ENCODE peak calls at places on chromosomes 2 and 18, in four cellular contexts. G is GM12878, C is HCT116, W is SK-N-SH. A is an unnamed sample.

GRCh38 chr2:98465456-98466201 is 21.0 kb downstream of the INPP4A start:
- DNase-seq in C (no peak), W (peak), G (peak), A (no peak)

GRCh38 chr2:171522804-171523338 is 597 bp downstream of the CYBRD1 start:
- DNase-seq in C (no peak), W (no peak), G (no peak), A (no peak)

GRCh38 chr18:67290421-67290820 is 226.1 kb downstream of the DSEL start:
- DNase-seq in G (no peak), C (no peak), W (no peak), A (no peak)

GRCh38 chr2:124542932-124543640 is 518.0 kb downstream of the CNTNAP5 start:
- DNase-seq in G (no peak), C (no peak), W (no peak), A (no peak)

GRCh38 chr2:78351208-78351607 is 674.3 kb upstream of the REG3G start:
- DNase-seq in G (no peak), W (peak), C (no peak), A (no peak)

GRCh38 chr2:20650412-20650879 is 452 bp downstream of the HS1BP3 start:
- DNase-seq in C (no peak), W (peak), G (no peak), A (no peak)

GRCh38 chr18:40607741-40608140 is 1347.3 kb upstream of the PIK3C3 start:
- DNase-seq in C (no peak), W (no peak), G (no peak), A (no peak)

GRCh38 chr2:240930096-240930630 is 24.0 kb downstream of the CROCC2 start:
- DNase-seq in W (peak), G (no peak), C (no peak), A (no peak)

GRCh38 chr2:239630618-239631286 is 229.9 kb upstream of the HDAC4 start:
- DNase-seq in W (no peak), C (no peak), G (no peak), A (no peak)

GRCh38 chr2:159807183-159808037 is 9.4 kb upstream of the CD302 start:
- DNase-seq in G (no peak), W (peak), C (peak), A (peak)

GRCh38 chr18:13139885-13140450 is 78.6 kb upstream of the LDLRAD4 start:
- DNase-seq in G (no peak), C (no peak), W (no peak), A (no peak)

GRCh38 chr18:49850636-49851035 is 37.3 kb upstream of the ACAA2 start:
- DNase-seq in C (no peak), G (no peak), W (no peak), A (no peak)

GRCh38 chr18:11121426-11121825 is 27.9 kb downstream of the PIEZO2 start:
- DNase-seq in C (no peak), W (no peak), G (no peak), A (no peak)

GRCh38 chr2:161206491-161207032 is 46.3 kb downstream of the TANK start:
- DNase-seq in W (no peak), G (no peak), C (no peak), A (no peak)

GRCh38 chr2:158904126-158904525 is 64.3 kb upstream of the TANC1 start:
- DNase-seq in W (no peak), C (no peak), G (no peak), A (no peak)

GRCh38 chr2:150142561-150142960 is 344.9 kb downstream of the RND3 start:
- DNase-seq in G (no peak), W (no peak), C (no peak), A (no peak)

GRCh38 chr18:36153203-36153602 is 23.5 kb downstream of the ELP2 start:
- DNase-seq in W (no peak), G (no peak), C (no peak), A (no peak)
- TF ChIP-seq YY1 in W (no peak), G (no peak), C (no peak), A (no peak)

GRCh38 chr2:99480390-99480789 is 9.4 kb downstream of the REV1 start:
- DNase-seq in G (no peak), W (no peak), C (no peak), A (no peak)
- TF ChIP-seq YY1 in G (no peak), W (no peak), C (no peak), A (no peak)

DNA sequence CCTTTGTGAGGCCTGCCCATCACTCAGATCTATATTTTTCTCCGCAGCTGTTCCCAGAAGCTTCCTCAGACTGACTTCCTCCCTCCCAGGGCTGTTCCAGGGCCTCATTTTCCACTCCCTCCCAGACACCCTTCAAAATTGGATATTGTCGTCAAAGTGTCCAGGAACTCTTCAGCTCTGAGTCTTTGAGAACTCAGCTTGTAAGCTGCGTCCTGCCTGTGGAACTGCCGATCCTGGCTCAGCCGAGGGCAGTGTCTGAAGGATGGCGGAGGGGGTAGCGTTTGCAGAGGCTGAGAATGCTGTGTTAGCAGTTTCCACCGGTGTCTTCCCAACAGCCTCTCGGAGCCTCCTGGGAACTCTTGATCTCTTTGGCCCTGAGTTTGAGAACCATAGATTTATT is 27.1 kb downstream of the NCK2 start:
- DNase-seq in G (no peak), C (no peak), W (no peak), A (no peak)
- TF ChIP-seq YY1 in G (no peak), C (no peak), W (no peak), A (no peak)

GRCh38 chr2:101253013-101253712 is 477 bp downstream of the CNOT11 start:
- DNase-seq in G (no peak), W (no peak), C (no peak), A (peak)

GRCh38 chr2:101251844-101252407 is 760 bp upstream of the CNOT11 start:
- DNase-seq in G (no peak), C (peak), W (peak), A (peak)

GRCh38 chr2:101253713-101254085 is 1.0 kb downstream of the CNOT11 start:
- DNase-seq in C (no peak), W (no peak), G (no peak), A (no peak)

GRCh38 chr2:101252408-101253012 is at the start of gene CNOT11:
- DNase-seq in G (peak), W (peak), C (peak), A (peak)

DNA sequence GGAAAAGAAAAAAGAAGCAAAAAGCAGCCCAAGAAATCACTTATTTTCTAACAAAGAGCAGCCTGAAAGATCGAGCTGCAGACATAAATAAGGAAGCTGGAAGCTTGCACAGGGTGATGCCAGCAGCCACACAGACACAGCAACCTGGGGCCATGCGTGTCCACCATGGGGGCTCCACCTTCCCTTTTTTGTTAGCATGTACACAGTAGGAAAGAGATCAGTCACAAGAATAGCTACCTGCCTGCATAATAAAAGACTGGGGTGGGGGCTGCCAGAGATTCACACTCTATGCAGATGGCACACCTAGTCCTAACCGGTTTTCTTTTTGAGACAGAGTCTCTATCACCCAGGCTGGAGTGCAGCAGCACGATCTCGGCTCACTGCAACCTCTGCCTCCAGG is 2.9 kb upstream of the CNOT11 start:
- DNase-seq in G (no peak), C (no peak), W (no peak), A (no peak)
- TF ChIP-seq YY1 in G (no peak), C (no peak), W (no peak), A (no peak)

DNA sequence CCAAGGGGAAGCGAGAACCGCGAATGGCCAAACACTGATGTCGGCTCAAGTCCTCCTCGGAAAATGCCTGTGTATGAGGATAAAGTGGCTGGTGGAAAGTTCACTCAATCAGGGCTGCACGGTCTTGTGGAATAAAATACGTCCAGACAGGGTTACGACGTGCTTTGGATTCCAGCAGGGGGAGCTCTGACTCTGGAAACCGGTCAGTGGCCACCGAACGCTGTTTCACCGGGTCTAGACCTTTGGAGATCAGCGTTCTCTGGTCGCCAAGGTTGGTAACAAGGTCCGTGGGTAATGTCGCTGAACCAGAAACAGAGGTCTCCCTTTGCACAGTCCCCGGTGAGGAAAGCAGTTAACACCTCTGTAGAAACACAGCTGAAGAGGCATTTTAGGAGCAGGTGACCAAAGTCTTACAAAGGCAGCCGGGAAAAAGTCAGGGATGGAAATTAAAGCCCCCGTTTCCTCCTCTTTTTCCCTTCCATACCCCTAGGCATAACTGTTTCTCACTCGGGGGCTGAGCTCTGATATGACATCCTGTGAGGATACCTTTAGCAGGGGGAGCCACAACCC is 47.8 kb downstream of the CDCA7 start:
- DNase-seq in G (peak), C (peak), W (peak), A (peak)
- TF ChIP-seq YY1 in G (peak), C (peak), W (no peak), A (no peak)

DNA sequence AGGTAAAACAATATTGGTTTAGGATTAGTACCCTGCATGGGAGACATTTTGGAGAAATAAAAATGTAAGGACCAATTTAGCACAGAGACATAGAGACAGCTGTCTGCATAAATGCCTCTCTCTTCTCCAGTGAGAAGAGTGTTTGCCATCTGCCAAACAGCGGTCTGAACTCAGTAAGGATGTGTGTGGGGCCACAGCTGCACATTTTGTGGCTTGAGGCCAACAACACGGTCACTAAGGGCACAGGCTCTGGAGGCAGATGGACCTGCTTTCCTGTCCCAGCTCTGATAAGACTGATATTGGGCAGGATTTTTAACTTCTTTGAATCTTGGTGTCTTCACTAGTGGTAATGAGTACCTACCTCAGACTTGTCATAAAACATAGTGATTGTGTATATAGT is 10.2 kb downstream of the ZBTB14 start:
- DNase-seq in C (no peak), W (peak), G (no peak), A (no peak)
- TF ChIP-seq YY1 in C (no peak), W (no peak), G (no peak), A (no peak)

DNA sequence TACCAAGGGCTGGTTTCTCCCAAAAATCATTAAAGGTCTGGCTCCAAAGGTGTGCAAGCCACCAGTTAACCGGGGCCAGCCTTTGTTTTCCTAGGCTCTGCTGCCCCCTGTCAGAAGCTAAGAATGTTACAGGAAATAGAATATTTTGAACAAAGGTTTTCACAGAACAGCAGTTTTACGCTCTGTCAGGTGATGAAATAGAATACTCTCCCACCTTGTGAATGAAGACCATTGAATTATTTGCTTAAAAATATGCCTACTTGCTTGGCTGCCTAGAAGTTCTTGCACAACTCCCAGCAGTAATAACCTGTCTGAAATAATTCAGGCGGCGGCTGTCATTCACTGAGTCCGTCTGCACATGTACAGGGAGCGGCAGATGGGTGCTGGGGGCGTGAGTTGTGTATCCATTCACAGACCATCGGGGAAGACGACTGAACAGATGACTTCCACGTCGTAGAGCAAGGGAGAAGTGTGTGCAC is 56.3 kb downstream of the SF3B1 start:
- DNase-seq in C (peak), W (peak), G (no peak), A (peak)
- TF ChIP-seq YY1 in C (no peak), W (no peak), G (peak), A (no peak)

GRCh38 chr2:73256618-73256922 is 22.5 kb downstream of the CCT7 start:
- DNase-seq in C (no peak), G (no peak), W (no peak), A (no peak)

GRCh38 chr2:73255907-73256617 is 22.0 kb downstream of the CCT7 start:
- DNase-seq in C (no peak), G (no peak), W (no peak), A (no peak)

GRCh38 chr2:73257425-73258125 is 23.5 kb downstream of the CCT7 start:
- DNase-seq in W (no peak), G (no peak), C (no peak), A (no peak)

GRCh38 chr2:73258186-73258912 is 24.2 kb downstream of the CCT7 start:
- DNase-seq in G (no peak), C (no peak), W (no peak), A (no peak)

DNA sequence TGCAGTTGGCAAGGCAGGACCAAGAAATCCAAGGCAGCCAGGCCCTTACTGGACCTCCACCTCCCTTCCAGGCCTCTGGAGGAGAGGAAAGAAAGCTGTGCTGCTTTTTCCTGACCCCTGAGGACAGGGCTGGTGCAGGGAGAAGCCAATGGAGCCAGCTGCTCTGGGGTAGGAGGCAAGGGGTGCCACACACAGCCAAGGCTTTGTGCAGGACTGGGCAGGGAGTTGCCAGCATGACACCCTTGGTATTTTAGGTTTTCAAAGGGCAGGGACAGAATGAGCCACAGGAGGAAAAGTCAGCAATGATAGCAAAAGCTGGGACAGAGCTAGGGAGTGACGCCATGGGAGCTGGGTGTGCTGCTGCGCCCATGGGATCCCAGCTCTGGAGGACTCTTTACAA is 22.9 kb downstream of the CCT7 start:
- DNase-seq in G (no peak), C (no peak), W (no peak), A (no peak)
- TF ChIP-seq YY1 in G (no peak), C (no peak), W (no peak), A (no peak)

GRCh38 chr18:63322908-63323634 is 3.5 kb upstream of the BCL2 start:
- DNase-seq in W (peak), C (peak), G (no peak), A (no peak)

GRCh38 chr18:63320690-63321265 is 1.2 kb upstream of the BCL2 start:
- DNase-seq in C (no peak), W (peak), G (no peak), A (no peak)

GRCh38 chr18:63321291-63321690 is 1.7 kb upstream of the BCL2 start:
- DNase-seq in G (no peak), W (no peak), C (no peak), A (no peak)

GRCh38 chr18:63320041-63320689 is 596 bp upstream of the BCL2 start:
- DNase-seq in G (no peak), C (peak), W (peak), A (no peak)

DNA sequence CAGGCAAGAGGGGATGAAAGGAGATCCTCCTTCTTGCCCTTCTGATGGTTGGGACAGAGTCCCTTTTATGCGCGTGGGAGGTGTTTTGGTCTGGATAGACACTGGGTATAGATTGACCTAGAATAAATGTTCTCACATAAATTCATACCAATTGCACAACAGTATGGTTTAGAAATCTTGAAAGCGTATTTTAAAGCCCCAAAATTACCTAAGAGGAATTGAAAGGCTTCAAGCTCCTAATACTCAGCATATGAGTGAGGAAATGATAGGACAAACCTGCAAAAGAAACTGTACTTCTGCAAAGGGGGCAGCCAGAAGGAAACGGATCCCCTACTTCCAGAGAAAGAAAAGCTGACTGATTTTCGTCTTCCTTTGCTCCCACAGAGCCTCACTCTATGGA is 2.7 kb upstream of the BCL2 start:
- DNase-seq in C (no peak), W (no peak), G (no peak), A (no peak)
- TF ChIP-seq YY1 in C (no peak), W (no peak), G (no peak), A (no peak)

A was measured in NT2/D1.